ENCODE peak calls at places on chromosomes 4 and X, in five cellular contexts. F, V, T, R and G are unnamed samples.

GRCh38 chrX:25524150-25524549 is 508.4 kb upstream of the ARX start:
- DNase-seq in F (no peak), V (no peak), T (peak), R (no peak), G (no peak)

GRCh38 chr4:125179727-125180126 is 135.0 kb upstream of the FAT4 start:
- DNase-seq in F (no peak), V (no peak), T (no peak), R (no peak), G (no peak)

GRCh38 chrX:111288841-111289240 is 18.6 kb upstream of the CAPN6 start:
- DNase-seq in F (no peak), V (no peak), T (no peak), R (no peak), G (no peak)

GRCh38 chrX:69503835-69504625 is at the start of gene NALF2:
- DNase-seq in F (peak), V (no peak), T (peak), R (peak), G (no peak)

GRCh38 chr4:79044260-79044659 is 105.0 kb upstream of the PAQR3 start:
- DNase-seq in F (no peak), V (no peak), T (no peak), R (no peak), G (no peak)

GRCh38 chrX:153582896-153583295 is 16.0 kb downstream of the CCNQ start:
- DNase-seq in F (peak), V (no peak), T (peak), R (peak), G (no peak)

GRCh38 chr4:123406862-123407261 is 10.3 kb downstream of the SPRY1 start:
- DNase-seq in F (no peak), V (no peak), T (no peak), R (no peak), G (no peak)

GRCh38 chr4:107669068-107669467 is 51.0 kb downstream of the PAPSS1 start:
- DNase-seq in F (no peak), V (no peak), T (no peak), R (no peak), G (no peak)

GRCh38 chrX:97841544-97842179 is 958.0 kb downstream of the RPA4 start:
- DNase-seq in F (no peak), V (peak), T (no peak), R (no peak), G (no peak)

GRCh38 chr4:41060352-41061318 is 153.7 kb downstream of the APBB2 start:
- DNase-seq in F (no peak), V (no peak), T (peak), R (no peak), G (no peak)

GRCh38 chr4:126137782-126138170 is 823.0 kb downstream of the FAT4 start:
- DNase-seq in F (no peak), V (no peak), T (no peak), R (no peak), G (no peak)

GRCh38 chrX:8272846-8273245 is 101.8 kb upstream of the VCX2 start:
- DNase-seq in F (no peak), V (no peak), T (peak), R (no peak), G (no peak)

GRCh38 chr4:168451331-168451730 is 29.0 kb downstream of the DDX60L start:
- DNase-seq in F (no peak), V (no peak), T (peak), R (no peak), G (no peak)

GRCh38 chr4:110543577-110543976 is 67.6 kb downstream of the ENPEP start:
- DNase-seq in F (no peak), V (no peak), T (no peak), R (no peak), G (no peak)

GRCh38 chrX:39854772-39855747 is 242.7 kb downstream of the BCOR start:
- DNase-seq in F (peak), V (no peak), T (no peak), R (peak), G (no peak)

GRCh38 chr4:183602444-183603102 is 56.4 kb downstream of the RWDD4 start:
- DNase-seq in F (no peak), V (no peak), T (peak), R (no peak), G (no peak)
- TF ChIP-seq CTCF in F (no peak), V (no peak), T (peak), R (no peak), G (no peak)

GRCh38 chr4:37985730-37986275 is 25.6 kb downstream of the PTTG2 start:
- DNase-seq in F (no peak), V (no peak), T (no peak), R (no peak), G (no peak)
- H3K27ac ChIP-seq in F (no peak), V (no peak), T (no peak), R (no peak), G (peak)

GRCh38 chrX:138845791-138846190 is 134.3 kb upstream of the FGF13 start:
- DNase-seq in F (no peak), V (no peak), T (no peak), R (no peak), G (no peak)
- H3K4me3 ChIP-seq in F (no peak), V (no peak), T (no peak), R (no peak), G (no peak)

DNA sequence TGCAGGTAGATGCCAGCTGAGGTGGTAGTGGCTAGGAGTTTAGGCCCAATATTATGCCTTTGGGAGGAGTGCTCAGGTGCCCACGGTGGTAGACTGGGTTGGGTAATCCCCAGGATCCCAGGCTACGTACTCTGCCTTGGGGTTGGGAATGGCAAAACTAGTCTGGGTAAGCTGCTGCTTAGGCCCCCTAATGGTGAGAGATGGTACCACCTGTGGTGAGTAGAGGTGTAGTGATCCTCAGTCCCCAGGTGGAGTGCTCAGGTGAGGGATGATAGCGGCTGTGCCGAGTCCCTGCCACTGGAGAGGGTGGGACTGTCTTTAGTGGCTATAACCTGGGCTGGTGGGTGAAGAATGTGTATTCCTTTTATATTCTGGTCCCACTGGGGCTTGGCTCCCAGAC is 75.2 kb downstream of the IL1RAPL2 start:
- DNase-seq in F (no peak), V (no peak), T (no peak), R (no peak), G (no peak)
- TF ChIP-seq CTCF in F (no peak), V (no peak), T (no peak), R (no peak), G (no peak)

DNA sequence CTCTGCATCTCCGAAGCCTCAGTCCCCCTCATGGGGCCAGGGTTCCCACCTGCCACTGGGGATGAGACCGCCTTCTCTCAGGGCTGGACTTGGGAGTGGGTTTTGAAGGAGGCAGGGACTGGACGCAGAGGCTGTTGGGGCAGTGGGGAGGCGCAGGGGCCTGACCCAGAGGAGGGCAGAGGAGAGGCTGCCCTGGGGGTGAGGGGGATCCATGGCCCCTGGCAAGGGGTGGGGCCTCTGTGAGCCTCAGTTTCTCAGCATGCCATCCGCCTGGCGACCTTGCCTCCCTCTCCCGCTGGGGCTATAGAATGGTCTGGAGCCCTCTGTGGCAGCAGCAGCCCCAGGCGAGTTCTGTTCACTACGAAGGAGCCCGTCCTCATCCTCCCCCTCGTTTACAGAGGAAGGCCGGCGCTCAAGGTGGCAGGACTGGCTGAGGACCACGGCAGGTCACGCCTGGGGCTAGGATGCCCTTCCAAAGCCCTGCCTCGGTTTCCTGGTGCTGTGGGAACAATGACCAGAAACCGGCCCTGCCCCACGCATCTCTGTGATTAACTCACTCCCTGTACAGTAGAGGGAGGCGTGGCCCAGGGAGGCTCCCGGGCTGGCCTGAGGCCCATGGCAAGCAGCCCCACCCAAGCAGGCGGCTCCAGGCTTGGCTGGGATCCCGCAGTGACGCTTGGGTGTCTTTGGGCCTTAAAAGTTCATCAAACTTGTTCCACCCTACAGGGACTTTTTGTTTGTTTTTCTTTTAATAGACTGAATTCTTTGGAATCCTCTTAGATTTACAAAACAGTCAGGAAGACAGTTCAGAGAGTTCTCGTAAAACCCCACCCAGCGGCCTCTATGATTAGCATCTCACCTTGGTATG is 16.0 kb upstream of the SH3TC1 start:
- DNase-seq in F (no peak), V (peak), T (peak), R (no peak), G (no peak)
- H3K27ac ChIP-seq in F (no peak), V (no peak), T (peak), R (no peak), G (peak)

GRCh38 chr4:76272999-76273398 is 21.5 kb downstream of the FAM47E start:
- DNase-seq in F (no peak), V (no peak), T (no peak), R (no peak), G (no peak)
- H3K4me3 ChIP-seq in F (no peak), V (no peak), T (no peak), R (no peak), G (no peak)